ENCODE peak calls at places on chromosomes 12 and 14, in six cellular contexts. D is GM10248; B is effector CD4-positive, alpha-beta T cell; T is NCI-H1417; L is GM13977; N is breast epithelium. Y is an unnamed sample.

GRCh38 chr12:93447555-93448265 is 6.0 kb upstream of the UBE2N start:
- DNase-seq in D (no peak), B (no peak), T (peak), L (no peak), N (no peak), Y (no peak)

GRCh38 chr12:13033266-13033875 is 10.8 kb upstream of the FAM234B start:
- DNase-seq in D (no peak), B (no peak), T (no peak), L (no peak), N (no peak), Y (no peak)

GRCh38 chr12:74971201-74971600 is 238.4 kb downstream of the KCNC2 start:
- DNase-seq in D (no peak), B (no peak), T (no peak), L (no peak), N (no peak), Y (no peak)

GRCh38 chr12:116448165-116448756 is 110.9 kb upstream of the MAP1LC3B2 start:
- DNase-seq in D (no peak), B (no peak), T (no peak), L (no peak), N (no peak), Y (no peak)

GRCh38 chr12:19908825-19909224 is 459.5 kb upstream of the PDE3A start:
- DNase-seq in D (no peak), B (no peak), T (no peak), L (no peak), N (no peak), Y (no peak)

GRCh38 chr12:1830981-1831930 is 10.9 kb downstream of the LRTM2 start:
- DNase-seq in D (peak), B (no peak), T (no peak), L (peak), N (peak), Y (no peak)

GRCh38 chr14:41805633-41806032 is 199.0 kb downstream of the LRFN5 start:
- DNase-seq in D (no peak), B (no peak), T (no peak), L (no peak), N (no peak), Y (no peak)

GRCh38 chr14:94831085-94831484 is 61.2 kb upstream of the GSC start:
- DNase-seq in D (no peak), B (no peak), T (no peak), L (no peak), N (no peak), Y (no peak)

GRCh38 chr12:113097716-113098427 is 37.7 kb downstream of the RASAL1 start:
- DNase-seq in D (no peak), B (no peak), T (peak), L (no peak), N (peak), Y (no peak)

GRCh38 chr12:128586630-128587029 is 237.1 kb downstream of the SLC15A4 start:
- DNase-seq in D (no peak), B (no peak), T (no peak), L (no peak), N (no peak), Y (no peak)

GRCh38 chr12:41174602-41175001 is 13.5 kb upstream of the PDZRN4 start:
- DNase-seq in D (no peak), B (no peak), T (no peak), L (no peak), N (no peak), Y (no peak)

GRCh38 chr14:22966783-22967269 is 9.9 kb upstream of the HAUS4 start:
- DNase-seq in D (no peak), B (no peak), T (no peak), L (no peak), N (no peak), Y (no peak)

GRCh38 chr14:92093320-92093719 is 13.1 kb downstream of the ATXN3 start:
- DNase-seq in D (no peak), B (no peak), T (peak), L (no peak), N (no peak), Y (no peak)

GRCh38 chr14:103138483-103139370 is 15.5 kb downstream of the TNFAIP2 start:
- DNase-seq in D (no peak), B (no peak), T (peak), L (no peak), N (no peak), Y (no peak)

GRCh38 chr12:11693626-11694025 is 44.2 kb downstream of the ETV6 start:
- DNase-seq in D (no peak), B (no peak), T (no peak), L (no peak), N (no peak), Y (no peak)

GRCh38 chr14:101119830-101120571 is 216.5 kb upstream of the RTL1 start:
- DNase-seq in D (no peak), B (no peak), T (no peak), L (no peak), N (no peak), Y (no peak)

GRCh38 chr12:49889361-49890095 is 14.2 kb downstream of the FAIM2 start:
- DNase-seq in D (no peak), B (no peak), T (no peak), L (no peak), N (no peak), Y (no peak)

GRCh38 chr12:45121224-45121623 is 70.3 kb upstream of the DBX2 start:
- DNase-seq in D (no peak), B (no peak), T (peak), L (no peak), N (no peak), Y (no peak)

GRCh38 chr12:124456652-124457152 is 110.7 kb downstream of the NCOR2 start:
- DNase-seq in D (peak), B (peak), T (no peak), L (peak), N (no peak), Y (no peak)

GRCh38 chr12:56014205-56014604 is 6.6 kb upstream of the IKZF4 start:
- DNase-seq in D (no peak), B (no peak), T (no peak), L (no peak), N (no peak), Y (no peak)

GRCh38 chr12:106138646-106139421 is at the start of gene NUAK1:
- DNase-seq in D (peak), B (no peak), T (peak), L (peak), N (no peak), Y (no peak)

GRCh38 chr12:111673503-111673902 is 12.3 kb downstream of the BRAP start:
- DNase-seq in D (no peak), B (no peak), T (no peak), L (no peak), N (no peak), Y (no peak)

GRCh38 chr14:62066304-62066703 is 304.1 kb downstream of the SNAPC1 start:
- DNase-seq in D (no peak), B (no peak), T (no peak), L (no peak), N (no peak), Y (no peak)

GRCh38 chr12:47736216-47736615 is 10.9 kb upstream of the ENDOU start:
- DNase-seq in D (no peak), B (no peak), T (no peak), L (no peak), N (no peak), Y (no peak)

GRCh38 chr14:53792909-53793308 is 163.7 kb downstream of the BMP4 start:
- DNase-seq in D (no peak), B (no peak), T (peak), L (no peak), N (no peak), Y (no peak)

GRCh38 chr14:87491816-87492215 is 501.2 kb downstream of the GALC start:
- DNase-seq in D (no peak), B (no peak), T (no peak), L (no peak), N (no peak), Y (no peak)

GRCh38 chr12:116442981-116443380 is 116.2 kb upstream of the MAP1LC3B2 start:
- DNase-seq in D (no peak), B (no peak), T (no peak), L (no peak), N (no peak), Y (no peak)

GRCh38 chr14:105582639-105583038 is 56.3 kb downstream of the TMEM121 start:
- DNase-seq in D (peak), B (no peak), T (no peak), L (peak), N (no peak), Y (no peak)

GRCh38 chr14:105325303-105325702 is 10.8 kb downstream of the PACS2 start:
- DNase-seq in D (no peak), B (no peak), T (no peak), L (no peak), N (no peak), Y (no peak)

GRCh38 chr12:92973614-92974013 is 44.5 kb upstream of the EEA1 start:
- DNase-seq in D (peak), B (no peak), T (no peak), L (peak), N (no peak), Y (no peak)

GRCh38 chr12:47811581-47812484 is 7.9 kb downstream of the HDAC7 start:
- DNase-seq in D (no peak), B (no peak), T (no peak), L (no peak), N (no peak), Y (no peak)

Y was measured in T follicular helper cell.